ENCODE peak calls at places on chromosome 10, in five cellular contexts. K, E, W, I and M are unnamed samples.

GRCh38 chr10:74738985-74739567 is 87.3 kb upstream of the KAT6B start:
- DNase-seq in K (no peak), E (peak), W (no peak), I (peak), M (peak)

GRCh38 chr10:12414278-12414988 is 65.1 kb downstream of the CAMK1D start:
- DNase-seq in K (no peak), E (no peak), W (no peak), I (no peak), M (no peak)

GRCh38 chr10:6838118-6838517 is 258.0 kb upstream of the PRKCQ start:
- DNase-seq in K (peak), E (no peak), W (no peak), I (no peak), M (no peak)

GRCh38 chr10:79106651-79107050 is 37.9 kb downstream of the ZMIZ1 start:
- DNase-seq in K (no peak), E (no peak), W (no peak), I (no peak), M (no peak)

GRCh38 chr10:6988654-6989053 is 408.6 kb upstream of the PRKCQ start:
- DNase-seq in K (no peak), E (no peak), W (no peak), I (no peak), M (no peak)

GRCh38 chr10:71835671-71836593 is 15.1 kb downstream of the PSAP start:
- DNase-seq in K (peak), E (no peak), W (peak), I (peak), M (peak)

GRCh38 chr10:48288661-48289060 is 14.2 kb upstream of the FRMPD2 start:
- DNase-seq in K (no peak), E (no peak), W (no peak), I (no peak), M (no peak)

GRCh38 chr10:110872145-110872983 is 636 bp downstream of the PDCD4 start:
- DNase-seq in K (peak), E (peak), W (peak), I (peak), M (peak)

GRCh38 chr10:78045237-78045636 is 11.6 kb downstream of the RPS24 start:
- DNase-seq in K (no peak), E (no peak), W (no peak), I (no peak), M (no peak)

GRCh38 chr10:1570652-1571051 is 166.7 kb downstream of the ADARB2 start:
- DNase-seq in K (no peak), E (no peak), W (no peak), I (no peak), M (no peak)

GRCh38 chr10:131177431-131178327 is 133.8 kb downstream of the TCERG1L start:
- DNase-seq in K (peak), E (no peak), W (no peak), I (no peak), M (no peak)

GRCh38 chr10:130999376-131000202 is 311.9 kb downstream of the TCERG1L start:
- DNase-seq in K (no peak), E (no peak), W (no peak), I (no peak), M (no peak)